ENCODE peak calls at places on chromosomes 5 and 9, in seven cellular contexts. B is cardiac fibroblast, X is transverse colon, K is GM12864, T is adrenal gland, Q is mucosa of descending colon, L is PC-3. M is an unnamed sample.

GRCh38 chr9:2036844-2037243 is 21.7 kb downstream of the SMARCA2 start:
- DNase-seq in B (no peak), K (no peak), X (no peak), Q (no peak), T (no peak), L (no peak), M (no peak)

GRCh38 chr5:80990971-80991370 is 30.8 kb downstream of the RASGRF2 start:
- DNase-seq in K (no peak), L (peak), B (peak), X (no peak), T (no peak), Q (no peak), M (no peak)

GRCh38 chr9:105127863-105128220 is 116.6 kb upstream of the SLC44A1 start:
- DNase-seq in X (no peak), K (peak), T (no peak), L (peak), Q (no peak), B (peak), M (no peak)

GRCh38 chr5:40879163-40879942 is 29.9 kb upstream of the C7 start:
- DNase-seq in B (peak), Q (no peak), X (no peak), K (no peak), L (peak), T (no peak), M (no peak)

GRCh38 chr5:97838214-97838613 is 655.2 kb upstream of the RIOK2 start:
- DNase-seq in K (peak), X (no peak), Q (no peak), T (no peak), L (peak), B (peak), M (no peak)

GRCh38 chr5:74361406-74362358 is 278.8 kb downstream of the ENC1 start:
- DNase-seq in Q (no peak), B (no peak), T (no peak), L (peak), K (no peak), X (peak), M (no peak)

GRCh38 chr9:130305381-130305780 is 39.8 kb downstream of the HMCN2 start:
- DNase-seq in K (no peak), L (no peak), X (no peak), T (no peak), Q (no peak), B (no peak), M (no peak)

GRCh38 chr5:98904786-98905185 is 24.0 kb downstream of the CHD1 start:
- DNase-seq in B (peak), K (no peak), Q (no peak), T (no peak), L (peak), X (no peak), M (no peak)

GRCh38 chr9:96176901-96177718 is 124.9 kb downstream of the HSD17B3 start:
- DNase-seq in T (no peak), B (no peak), K (no peak), L (no peak), Q (peak), X (peak), M (no peak)

DNA sequence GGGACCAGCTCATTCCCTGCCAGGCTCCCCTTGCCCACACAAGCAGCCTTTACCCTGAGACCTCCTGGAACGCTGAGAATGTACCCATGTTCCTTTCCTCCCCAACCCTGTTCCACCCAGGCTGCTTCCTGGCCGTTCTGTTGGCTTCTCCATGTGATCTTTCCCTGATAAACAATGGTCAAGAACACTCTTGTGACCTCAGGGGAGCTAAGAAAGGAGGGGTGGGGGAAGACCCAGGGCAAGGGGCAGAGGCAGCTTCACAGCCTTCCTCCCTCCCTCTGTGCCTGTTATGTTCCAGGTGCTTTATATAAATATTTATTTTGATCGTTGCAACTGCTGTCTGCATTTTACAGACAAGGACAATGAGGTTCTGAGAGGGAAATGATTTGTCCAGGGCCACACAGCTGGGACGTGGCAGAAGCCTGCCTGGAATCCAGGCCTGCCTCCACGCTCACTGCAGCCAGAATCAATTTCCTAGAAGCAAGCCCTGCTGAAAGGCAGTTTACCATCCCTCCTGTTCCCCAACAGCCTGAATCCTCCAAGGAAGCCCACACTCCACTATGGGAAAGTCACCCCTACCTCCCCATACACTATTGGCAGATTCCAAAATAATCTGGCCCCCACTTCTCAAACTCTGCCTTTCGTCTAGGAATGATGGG is 3.9 kb downstream of the SHROOM1 start:
- DNase-seq in K (no peak), L (no peak), X (no peak), T (no peak), B (no peak), Q (no peak), M (no peak)
- H3K4me3 ChIP-seq in K (no peak), L (no peak), X (no peak), T (no peak), B (no peak), Q (no peak), M (no peak)

GRCh38 chr9:83062653-83063527 is at the start of gene RASEF:
- DNase-seq in K (no peak), X (peak), B (no peak), T (no peak), Q (peak), L (peak), M (peak)
- H3K4me3 ChIP-seq in K (no peak), X (peak), B (peak), T (no peak), Q (peak), L (peak), M (peak)

DNA sequence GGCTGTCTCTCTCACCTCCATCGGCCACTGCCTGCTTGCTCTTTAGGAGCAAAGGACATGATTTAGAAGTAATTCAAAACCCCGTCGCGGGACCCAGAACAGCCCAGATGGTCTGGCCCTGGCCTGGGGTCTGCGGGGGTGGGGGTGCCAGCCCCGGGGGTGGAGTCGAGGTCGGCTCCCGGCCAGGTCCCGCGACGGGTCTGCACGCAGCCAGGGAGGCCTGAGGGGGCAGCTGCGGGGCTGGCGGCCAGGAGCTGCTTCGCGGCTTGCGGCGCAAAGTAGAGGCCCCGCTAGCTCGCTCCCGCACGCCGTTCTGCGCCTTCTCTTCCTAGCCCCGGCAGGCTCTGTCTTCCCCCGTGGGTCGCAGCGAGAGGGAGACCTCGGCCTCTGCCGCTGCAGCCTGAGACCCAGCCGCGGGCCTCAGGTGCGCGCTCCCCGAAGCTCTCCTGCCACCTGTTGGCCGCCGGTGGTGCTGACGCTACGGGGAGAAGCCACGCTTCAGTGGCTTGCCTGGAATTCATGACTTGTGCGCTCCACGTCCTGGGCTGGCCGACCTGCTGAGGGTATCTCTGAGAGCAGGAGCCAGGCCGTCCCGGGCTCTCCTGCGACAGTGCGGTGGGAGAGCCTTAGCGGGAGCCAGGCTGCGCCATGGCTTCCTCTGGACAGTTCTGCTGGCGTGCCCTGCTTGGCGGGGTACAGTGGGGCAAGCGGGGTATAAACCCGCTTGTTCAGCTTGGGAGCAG is 157.2 kb upstream of the PITX1 start:
- DNase-seq in B (peak), X (peak), L (peak), K (peak), T (peak), Q (peak), M (peak)
- H3K4me3 ChIP-seq in B (peak), X (peak), L (peak), K (peak), T (peak), Q (no peak), M (peak)

GRCh38 chr9:136204838-136205706 is at the start of gene LHX3:
- DNase-seq in T (no peak), Q (no peak), L (no peak), K (no peak), B (no peak), X (no peak), M (no peak)
- H3K4me3 ChIP-seq in T (no peak), Q (no peak), L (no peak), K (no peak), B (no peak), X (no peak), M (no peak)

GRCh38 chr9:68728731-68729130 is 23.7 kb downstream of the PIP5K1B start:
- DNase-seq in X (no peak), T (no peak), Q (no peak), L (no peak), K (no peak), B (no peak), M (no peak)
- H3K4me3 ChIP-seq in X (no peak), T (no peak), Q (no peak), L (no peak), K (no peak), B (no peak), M (no peak)

GRCh38 chr9:92422611-92423010 is 1.7 kb downstream of the OMD start:
- DNase-seq in X (no peak), Q (no peak), B (no peak), T (no peak), L (no peak), K (no peak), M (no peak)
- H3K4me3 ChIP-seq in X (no peak), Q (no peak), B (no peak), T (no peak), L (no peak), K (no peak), M (no peak)

DNA sequence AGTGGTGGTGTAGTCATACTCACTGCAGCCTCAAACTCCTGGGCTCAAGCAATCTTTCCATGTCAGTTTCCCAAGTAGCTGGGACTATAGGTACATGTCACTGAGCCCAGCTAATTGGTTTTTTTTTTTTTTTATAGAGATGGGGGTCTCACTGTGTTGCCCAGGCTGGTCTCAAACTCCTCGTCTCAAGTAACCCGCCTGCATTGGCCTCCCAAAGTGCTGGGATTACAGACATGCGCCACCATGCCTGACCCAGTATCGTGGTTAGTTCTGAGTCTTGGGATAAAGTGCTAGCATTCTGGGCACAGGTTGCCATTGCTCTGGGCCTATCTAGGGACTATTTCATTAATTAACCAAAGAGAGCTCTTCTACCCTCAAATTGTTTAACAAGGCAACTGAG is 108.3 kb downstream of the PLPP1 start:
- DNase-seq in T (no peak), L (no peak), Q (no peak), X (no peak), K (no peak), B (no peak), M (no peak)
- H3K4me3 ChIP-seq in T (no peak), L (no peak), Q (no peak), X (no peak), K (no peak), B (no peak), M (no peak)

M was measured in BE2C.